ENCODE peak calls at places on chromosomes 5 and 9, in four cellular contexts. Y, X, P and I are unnamed samples.

GRCh38 chr5:181189363-181189961 is 15.5 kb downstream of the TRIM7 start:
- DNase-seq in Y (no peak), P (peak), X (no peak), I (peak)

GRCh38 chr5:179870952-179871351 is 12.3 kb upstream of the MRNIP start:
- DNase-seq in Y (no peak), X (no peak), P (no peak), I (no peak)

GRCh38 chr5:218457-219289 is 553 bp downstream of the SDHA start:
- DNase-seq in X (peak), Y (no peak), P (peak), I (peak)

GRCh38 chr5:120368923-120369715 is 95.0 kb upstream of the PRR16 start:
- DNase-seq in P (peak), Y (no peak), X (peak), I (no peak)

GRCh38 chr9:129513282-129513681 is 107.6 kb downstream of the C9orf50 start:
- DNase-seq in P (no peak), X (no peak), Y (no peak), I (no peak)

GRCh38 chr5:87081511-87082372 is 185.9 kb upstream of the RASA1 start:
- DNase-seq in P (peak), X (no peak), Y (no peak), I (no peak)

GRCh38 chr5:16568875-16569580 is 47.8 kb downstream of the RETREG1 start:
- DNase-seq in P (no peak), Y (no peak), X (peak), I (peak)

GRCh38 chr9:135732569-135733257 is 30.7 kb downstream of the KCNT1 start:
- DNase-seq in P (no peak), X (no peak), Y (no peak), I (no peak)

GRCh38 chr5:55218966-55219365 is 8.1 kb downstream of the MCIDAS start:
- DNase-seq in Y (no peak), X (peak), P (peak), I (no peak)

GRCh38 chr5:81750308-81751008 is 439 bp downstream of the SSBP2 start:
- DNase-seq in X (peak), Y (no peak), P (peak), I (no peak)

GRCh38 chr5:62653001-62653863 is 74.6 kb downstream of the LRRC70 start:
- DNase-seq in Y (no peak), P (no peak), X (no peak), I (no peak)

GRCh38 chr9:1879501-1879900 is 135.6 kb upstream of the SMARCA2 start:
- DNase-seq in P (no peak), Y (no peak), X (no peak), I (no peak)

GRCh38 chr5:173306695-173307094 is 21.5 kb downstream of the STC2 start:
- DNase-seq in Y (no peak), P (no peak), X (no peak), I (no peak)

GRCh38 chr9:28960602-28961001 is 1387.3 kb upstream of the C9orf72 start:
- DNase-seq in P (no peak), X (no peak), Y (no peak), I (no peak)

GRCh38 chr9:137351781-137352501 is 49.9 kb upstream of the NRARP start:
- DNase-seq in P (no peak), X (no peak), Y (peak), I (no peak)

GRCh38 chr5:52728201-52728600 is 59.5 kb upstream of the ITGA1 start:
- DNase-seq in P (no peak), X (no peak), Y (no peak), I (no peak)

GRCh38 chr9:32427111-32427873 is 42.8 kb downstream of the ACO1 start:
- DNase-seq in X (peak), Y (no peak), P (peak), I (no peak)

GRCh38 chr9:3526903-3527652 is 1.3 kb upstream of the RFX3 start:
- DNase-seq in Y (no peak), X (peak), P (peak), I (peak)

GRCh38 chr9:75105841-75106240 is 17.5 kb downstream of the OSTF1 start:
- DNase-seq in P (no peak), Y (no peak), X (no peak), I (no peak)

GRCh38 chr5:6439588-6440550 is 8.8 kb upstream of the UBE2QL1 start:
- DNase-seq in Y (peak), X (no peak), P (no peak), I (no peak)

GRCh38 chr5:98638701-98639100 is 134.8 kb upstream of the RGMB start:
- DNase-seq in P (no peak), X (no peak), Y (no peak), I (no peak)

GRCh38 chr5:84696651-84697050 is 312.0 kb upstream of the EDIL3 start:
- DNase-seq in X (peak), Y (no peak), P (no peak), I (no peak)

GRCh38 chr5:156359452-156359851 is 32.5 kb downstream of the SGCD start:
- DNase-seq in Y (no peak), X (no peak), P (no peak), I (peak)

GRCh38 chr9:83027153-83027867 is 35.6 kb downstream of the RASEF start:
- DNase-seq in P (no peak), X (peak), Y (no peak), I (peak)

GRCh38 chr9:82022121-82022520 is 33.5 kb downstream of the SPATA31D1 start:
- DNase-seq in X (no peak), P (no peak), Y (no peak), I (no peak)

GRCh38 chr9:136613824-136614371 is 48.8 kb upstream of the EGFL7 start:
- DNase-seq in X (no peak), P (peak), Y (no peak), I (no peak)

GRCh38 chr9:134374301-134375010 is 48.2 kb downstream of the RXRA start:
- DNase-seq in P (no peak), Y (no peak), X (no peak), I (no peak)

GRCh38 chr9:132125944-132126720 is 35.7 kb upstream of the NTNG2 start:
- DNase-seq in X (no peak), Y (no peak), P (no peak), I (no peak)

GRCh38 chr9:581673-582497 is 259.6 kb upstream of the DMRT1 start:
- DNase-seq in P (no peak), Y (no peak), X (no peak), I (no peak)

GRCh38 chr5:1806974-1807373 is 5.8 kb downstream of the NDUFS6 start:
- DNase-seq in P (no peak), Y (no peak), X (no peak), I (no peak)

GRCh38 chr5:78908173-78908901 is 76.8 kb downstream of the ARSB start:
- DNase-seq in P (peak), Y (no peak), X (no peak), I (peak)

GRCh38 chr5:14914603-14915277 is 43.2 kb upstream of the ANKH start:
- DNase-seq in X (no peak), P (no peak), Y (no peak), I (no peak)

GRCh38 chr5:177132504-177133118 is 962 bp upstream of the NSD1 start:
- DNase-seq in P (no peak), Y (peak), X (no peak), I (no peak)

GRCh38 chr5:140882591-140882899 is 621 bp downstream of the PCDHA13 start:
- DNase-seq in P (no peak), Y (no peak), X (no peak), I (no peak)
- H3K27ac ChIP-seq in P (no peak), Y (no peak), X (no peak), I (no peak)

DNA sequence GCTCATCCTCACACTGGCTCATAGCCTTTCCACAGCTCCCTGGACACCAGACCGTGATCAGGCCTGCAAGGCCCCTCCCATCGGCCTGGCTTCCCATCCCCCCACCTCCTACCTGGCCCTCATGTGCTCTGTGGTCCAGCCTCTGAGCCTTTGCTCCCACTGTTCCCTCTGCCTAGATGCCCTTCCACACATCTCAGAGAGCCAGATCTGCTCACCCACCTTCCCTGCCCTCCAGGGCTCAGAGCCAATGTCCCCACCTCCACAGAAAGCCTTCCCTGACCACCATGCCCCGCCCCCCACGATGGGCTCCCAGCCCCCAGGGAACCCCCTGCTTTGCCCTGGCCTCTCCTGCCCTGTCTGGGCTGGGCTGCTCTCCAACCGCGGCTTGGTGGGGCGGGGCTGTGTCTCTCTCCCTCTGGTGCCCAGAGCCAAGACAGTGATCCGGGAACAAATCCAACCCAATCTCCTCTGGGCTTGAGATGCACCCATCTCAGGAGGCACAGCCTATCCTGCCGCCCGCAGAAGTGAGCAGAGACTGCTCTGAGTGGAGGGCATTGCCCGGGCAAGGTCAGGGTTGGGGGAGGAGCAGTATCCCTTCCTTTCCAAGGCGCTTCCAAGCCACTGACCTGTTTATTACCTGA is 1.6 kb downstream of the NINJ1 start:
- DNase-seq in P (peak), Y (no peak), X (peak), I (no peak)
- H3K4me3 ChIP-seq in P (peak), Y (peak), X (peak), I (peak)

GRCh38 chr9:110532908-110533665 is 46.5 kb downstream of the SVEP1 start:
- DNase-seq in P (no peak), X (no peak), Y (no peak), I (no peak)

GRCh38 chr9:110536802-110537201 is 42.7 kb downstream of the SVEP1 start:
- DNase-seq in P (no peak), X (no peak), Y (no peak), I (no peak)

GRCh38 chr9:110538621-110539020 is 40.9 kb downstream of the SVEP1 start:
- DNase-seq in Y (no peak), P (no peak), X (no peak), I (peak)

GRCh38 chr9:110541950-110542349 is 37.6 kb downstream of the SVEP1 start:
- DNase-seq in P (no peak), Y (no peak), X (no peak), I (no peak)

GRCh38 chr9:110538169-110538568 is 41.4 kb downstream of the SVEP1 start:
- DNase-seq in X (no peak), Y (no peak), P (no peak), I (no peak)
- H3K27ac ChIP-seq in X (no peak), Y (peak), P (no peak), I (peak)

DNA sequence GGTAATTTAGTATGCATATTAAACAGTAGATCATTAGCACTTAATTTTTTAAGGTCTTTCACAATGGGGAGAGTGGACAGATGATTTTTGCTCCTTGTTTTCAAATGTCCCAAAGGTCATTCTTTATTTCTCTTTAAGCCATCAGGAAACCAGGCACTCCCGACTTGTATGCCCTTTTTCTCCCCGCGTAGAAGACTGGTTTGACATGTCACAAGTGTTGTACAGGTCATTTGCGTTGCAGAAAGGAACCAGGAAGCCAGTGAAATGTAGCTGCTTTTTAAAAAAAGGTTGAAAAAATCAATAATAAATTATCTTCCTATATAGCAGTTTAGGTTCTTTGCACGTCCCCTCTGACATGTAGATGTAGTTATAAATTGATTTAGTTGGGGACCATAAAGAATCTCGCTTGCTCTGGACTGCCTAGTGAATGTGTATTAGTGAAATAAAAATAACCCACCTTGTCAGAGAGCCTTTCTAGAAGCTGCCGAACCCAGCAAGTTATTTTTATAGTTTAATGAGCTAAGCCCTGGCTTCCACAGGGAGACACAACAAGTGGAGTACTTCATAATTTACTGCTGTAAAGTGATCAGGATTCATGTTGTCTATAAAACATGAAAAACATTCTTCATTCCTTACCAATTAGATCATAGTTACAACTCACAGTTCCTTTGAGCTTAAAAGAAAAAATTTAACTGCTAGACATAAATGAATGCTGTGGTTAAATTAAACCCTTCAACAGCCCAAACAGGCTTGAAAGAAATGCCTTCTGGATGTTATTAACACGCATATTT is 404.5 kb downstream of the CSNK1G3 start:
- DNase-seq in P (no peak), X (no peak), Y (no peak), I (peak)
- H3K4me3 ChIP-seq in P (no peak), X (no peak), Y (no peak), I (peak)

DNA sequence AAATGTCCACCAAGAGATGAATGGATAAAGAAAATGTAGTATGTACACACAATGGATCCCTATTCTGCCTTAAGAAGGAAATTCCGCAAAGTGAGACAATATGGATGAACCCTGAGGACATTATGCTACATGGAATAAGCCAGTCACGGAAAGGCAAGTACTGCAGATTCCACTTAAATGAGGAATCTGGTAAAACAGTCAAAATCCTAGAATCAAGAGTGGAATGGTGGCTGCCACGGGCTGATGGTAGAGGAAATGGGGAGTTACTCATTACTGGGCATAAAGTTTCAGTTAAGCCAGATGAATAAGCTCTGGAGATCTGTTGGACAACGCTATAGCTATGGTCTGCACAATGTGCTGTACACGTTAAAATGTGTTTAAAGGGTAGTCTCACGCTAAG is 47.2 kb downstream of the STK10 start:
- DNase-seq in P (no peak), Y (no peak), X (no peak), I (no peak)
- H3K27ac ChIP-seq in P (no peak), Y (no peak), X (no peak), I (no peak)

GRCh38 chr9:89471390-89471789 is 26.5 kb downstream of the SEMA4D start:
- DNase-seq in Y (no peak), P (no peak), X (no peak), I (no peak)

GRCh38 chr9:89475891-89476440 is 21.9 kb downstream of the SEMA4D start:
- DNase-seq in X (no peak), P (no peak), Y (no peak), I (no peak)

GRCh38 chr9:89474939-89475338 is 23.0 kb downstream of the SEMA4D start:
- DNase-seq in Y (no peak), P (no peak), X (no peak), I (no peak)

GRCh38 chr9:89476546-89476945 is 21.4 kb downstream of the SEMA4D start:
- DNase-seq in Y (peak), P (no peak), X (no peak), I (no peak)

DNA sequence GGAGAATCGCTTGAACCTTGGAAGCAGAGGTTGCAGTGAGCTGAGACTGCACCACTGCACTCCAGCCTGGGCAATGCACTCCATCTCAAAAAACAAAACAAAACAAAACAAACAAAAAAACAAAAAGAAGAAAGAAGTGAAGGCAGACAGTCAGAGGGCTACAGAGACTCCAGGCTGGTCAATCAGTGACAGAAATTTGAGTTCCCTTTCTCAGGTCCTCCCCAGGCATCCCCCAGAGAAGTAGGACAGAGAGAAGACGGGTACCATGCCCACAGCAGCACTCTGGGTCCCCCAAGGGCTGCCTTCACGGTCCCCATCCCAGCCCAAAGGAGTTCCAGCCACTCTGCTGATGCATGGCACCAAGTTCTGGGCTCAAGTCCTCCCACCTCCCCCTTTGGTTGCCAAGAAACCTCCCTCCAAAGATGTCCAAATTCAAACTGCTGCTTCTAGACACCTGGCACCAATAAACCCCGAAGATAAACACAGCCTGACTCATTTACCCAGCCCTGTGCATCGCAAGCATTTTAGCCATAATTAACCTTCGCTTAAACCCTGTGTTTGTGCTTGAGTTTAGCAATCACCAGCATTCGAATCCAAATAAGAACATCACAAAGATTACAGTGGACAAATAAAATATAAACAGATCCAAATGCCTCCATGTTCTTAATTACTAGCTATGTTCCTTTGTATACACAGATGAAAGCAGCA is 24.0 kb downstream of the SEMA4D start:
- DNase-seq in X (no peak), Y (no peak), P (no peak), I (no peak)
- H3K4me3 ChIP-seq in X (no peak), Y (no peak), P (no peak), I (no peak)

GRCh38 chr5:169265888-169266287 is 35.1 kb downstream of the SLIT3 start:
- DNase-seq in X (no peak), Y (no peak), P (no peak), I (peak)
- H3K27ac ChIP-seq in X (no peak), Y (no peak), P (no peak), I (no peak)

GRCh38 chr5:161545701-161546462 is 643 bp downstream of the GABRB2 start:
- DNase-seq in X (no peak), Y (no peak), P (no peak), I (no peak)

GRCh38 chr5:161549106-161549505 is 2.6 kb upstream of the GABRB2 start:
- DNase-seq in P (peak), Y (no peak), X (no peak), I (no peak)

GRCh38 chr5:161546463-161547301 is at the start of gene GABRB2:
- DNase-seq in P (peak), Y (no peak), X (no peak), I (no peak)

GRCh38 chr5:161548472-161549094 is 2.1 kb upstream of the GABRB2 start:
- DNase-seq in P (peak), Y (no peak), X (no peak), I (no peak)

GRCh38 chr5:161547573-161548471 is 1.3 kb upstream of the GABRB2 start:
- DNase-seq in P (peak), Y (no peak), X (no peak), I (no peak)
- H3K4me3 ChIP-seq in P (peak), Y (peak), X (no peak), I (no peak)

GRCh38 chr5:72326298-72326649 is 6.1 kb downstream of the PTCD2 start:
- DNase-seq in P (no peak), Y (no peak), X (no peak), I (no peak)
- H3K27ac ChIP-seq in P (no peak), Y (peak), X (no peak), I (no peak)

GRCh38 chr5:132556511-132557424 is at the start of gene RAD50:
- DNase-seq in X (peak), P (peak), Y (peak), I (peak)

GRCh38 chr5:132561601-132562000 is 4.8 kb downstream of the RAD50 start:
- DNase-seq in Y (no peak), X (no peak), P (no peak), I (no peak)

GRCh38 chr5:132557425-132557805 is 638 bp downstream of the RAD50 start:
- DNase-seq in P (peak), X (peak), Y (no peak), I (peak)

GRCh38 chr5:132559661-132560060 is 2.9 kb downstream of the RAD50 start:
- DNase-seq in Y (no peak), P (no peak), X (no peak), I (no peak)
- H3K4me3 ChIP-seq in Y (no peak), P (no peak), X (no peak), I (no peak)